ENCODE peak calls at places on chromosomes 2 and 18, in six cellular contexts. J, B, U, M, Y and T are unnamed samples.
A peak's percentile ranks its signal among the peaks of the same experiment; 100 is the strongest.

GRCh38 chr18:69974365-69974764 is 26.7 kb upstream of the CD226 start:
- DNase-seq in J (peak; percentile 65), B (no peak), U (peak; percentile 25), M (no peak), Y (no peak), T (no peak)

GRCh38 chr2:46983065-46983801 is 67.6 kb upstream of the MCFD2 start:
- DNase-seq in J (peak; percentile 77), B (peak; percentile 10), U (peak; percentile 72), M (no peak), Y (no peak), T (peak; percentile 56)

GRCh38 chr2:204177977-204178522 is 241.5 kb downstream of the ICOS start:
- DNase-seq in J (peak; percentile 10), B (peak; percentile 47), U (peak; percentile 16), M (peak; percentile 3), Y (no peak), T (no peak)

GRCh38 chr18:48767090-48767670 is 183.6 kb downstream of the SMAD7 start:
- DNase-seq in J (peak; percentile 60), B (no peak), U (peak; percentile 9), M (peak; percentile 33), Y (peak; percentile 12), T (no peak)

GRCh38 chr2:119015849-119016248 is 73.9 kb downstream of the MARCO start:
- DNase-seq in J (no peak), B (no peak), U (no peak), M (no peak), Y (no peak), T (no peak)

GRCh38 chr2:219772103-219772502 is 144.7 kb downstream of the SLC4A3 start:
- DNase-seq in J (no peak), B (no peak), U (no peak), M (no peak), Y (no peak), T (no peak)

GRCh38 chr18:78796693-78797455 is 182.7 kb upstream of the SALL3 start:
- DNase-seq in J (no peak), B (no peak), U (no peak), M (no peak), Y (no peak), T (no peak)

GRCh38 chr2:168174761-168175160 is 72.6 kb downstream of the STK39 start:
- DNase-seq in J (no peak), B (no peak), U (no peak), M (no peak), Y (no peak), T (no peak)

GRCh38 chr18:1412660-1413659 is 508.3 kb downstream of the ADCYAP1 start:
- DNase-seq in J (no peak), B (no peak), U (no peak), M (peak; percentile 1), Y (no peak), T (no peak)

GRCh38 chr2:109549016-109549595 is 64.7 kb downstream of the SEPTIN10 start:
- DNase-seq in J (no peak), B (no peak), U (no peak), M (no peak), Y (no peak), T (no peak)

GRCh38 chr2:215921884-215922283 is 91.5 kb downstream of the MREG start:
- DNase-seq in J (peak; percentile 95), B (peak; percentile 68), U (peak; percentile 90), M (peak; percentile 41), Y (no peak), T (no peak)

GRCh38 chr2:222440670-222441422 is 16.5 kb downstream of the SGPP2 start:
- DNase-seq in J (peak; percentile 87), B (peak; percentile 53), U (peak; percentile 38), M (peak; percentile 63), Y (no peak), T (no peak)

GRCh38 chr2:212708346-212708745 is 169.7 kb upstream of the ERBB4 start:
- DNase-seq in J (peak; percentile 39), B (no peak), U (peak; percentile 21), M (no peak), Y (no peak), T (no peak)

GRCh38 chr2:64342195-64343099 is 111.5 kb upstream of the LGALSL start:
- DNase-seq in J (no peak), B (peak; percentile 23), U (no peak), M (no peak), Y (no peak), T (no peak)

GRCh38 chr2:215658635-215659305 is 222.9 kb upstream of the FN1 start:
- DNase-seq in J (no peak), B (no peak), U (peak; percentile 39), M (no peak), Y (no peak), T (no peak)

GRCh38 chr18:37721544-37722302 is 156.1 kb upstream of the CELF4 start:
- DNase-seq in J (no peak), B (no peak), U (no peak), M (no peak), Y (no peak), T (no peak)

GRCh38 chr2:211367252-211367651 is 810.9 kb downstream of the CPS1 start:
- DNase-seq in J (no peak), B (no peak), U (no peak), M (no peak), Y (no peak), T (no peak)

GRCh38 chr2:64478502-64479230 is 24.7 kb downstream of the LGALSL start:
- DNase-seq in J (no peak), B (no peak), U (no peak), M (no peak), Y (no peak), T (no peak)

GRCh38 chr18:46001074-46001473 is 33.9 kb upstream of the EPG5 start:
- DNase-seq in J (no peak), B (no peak), U (no peak), M (no peak), Y (no peak), T (no peak)

GRCh38 chr2:29011650-29012060 is 30.6 kb downstream of the TOGARAM2 start:
- DNase-seq in J (peak; percentile 46), B (no peak), U (no peak), M (no peak), Y (no peak), T (no peak)

GRCh38 chr2:74009577-74009976 is 24.9 kb downstream of the TET3 start:
- DNase-seq in J (no peak), B (no peak), U (no peak), M (no peak), Y (no peak), T (no peak)

GRCh38 chr2:65159921-65160320 is 30.0 kb upstream of the RAB1A start:
- DNase-seq in J (no peak), B (no peak), U (no peak), M (no peak), Y (no peak), T (no peak)

GRCh38 chr2:158495175-158495574 is 38.4 kb downstream of the PKP4 start:
- DNase-seq in J (peak; percentile 88), B (no peak), U (peak; percentile 79), M (no peak), Y (no peak), T (no peak)

GRCh38 chr2:202588647-202589581 is 45.9 kb upstream of the FAM117B start:
- DNase-seq in J (peak; percentile 67), B (peak; percentile 85), U (peak; percentile 78), M (peak; percentile 75), Y (peak; percentile 64), T (peak; percentile 73)

GRCh38 chr2:131130298-131130596 is 25.1 kb downstream of the PLEKHB2 start:
- DNase-seq in J (no peak), B (no peak), U (no peak), M (no peak), Y (no peak), T (no peak)

GRCh38 chr2:102063948-102064678 is 72.4 kb downstream of the IL1R2 start:
- DNase-seq in J (peak; percentile 100), B (peak; percentile 92), U (peak; percentile 100), M (peak; percentile 84), Y (peak; percentile 81), T (peak; percentile 51)

GRCh38 chr2:198660491-198660890 is 797.2 kb downstream of the SATB2 start:
- DNase-seq in J (no peak), B (no peak), U (no peak), M (no peak), Y (no peak), T (no peak)

GRCh38 chr18:36737321-36737720 is 91.5 kb downstream of the TPGS2 start:
- DNase-seq in J (no peak), B (no peak), U (no peak), M (no peak), Y (no peak), T (no peak)

GRCh38 chr2:9474361-9475117 is at the start of gene IAH1:
- DNase-seq in J (peak; percentile 46), B (peak; percentile 52), U (peak; percentile 30), M (peak; percentile 75), Y (peak; percentile 78), T (peak; percentile 79)

GRCh38 chr18:50879302-50880107 is 587 bp downstream of the ME2 start:
- DNase-seq in J (peak; percentile 70), B (peak; percentile 39), U (peak; percentile 57), M (no peak), Y (no peak), T (peak; percentile 36)